ENCODE peak calls at places on chromosomes 1 and 21, in five cellular contexts. P is HepG2, S is H1, I is K562, T is GM12878. N is an unnamed sample.

GRCh38 chr1:220819627-220820026 is 32.9 kb downstream of the MTARC1 start:
- DNase-seq in P (no peak), I (no peak), T (no peak), S (no peak), N (no peak)

GRCh38 chr1:78649628-78650027 is at the start of gene IFI44:
- DNase-seq in T (peak), S (no peak), I (no peak), P (no peak), N (no peak)

GRCh38 chr1:80349218-80349617 is 1342.7 kb upstream of the ADGRL4 start:
- DNase-seq in P (no peak), T (no peak), I (no peak), S (peak), N (peak)

GRCh38 chr21:34865922-34866271 is 183.2 kb downstream of the RUNX1 start:
- DNase-seq in T (peak), S (peak), P (peak), I (no peak), N (peak)

GRCh38 chr1:112146201-112146715 is 156.8 kb upstream of the KCND3 start:
- DNase-seq in T (no peak), P (no peak), S (no peak), I (no peak), N (no peak)

GRCh38 chr1:234369784-234370183 is 3.5 kb upstream of the COA6 start:
- DNase-seq in I (no peak), P (no peak), T (no peak), S (no peak), N (no peak)

GRCh38 chr21:33682992-33683627 is 40.8 kb downstream of the ITSN1 start:
- DNase-seq in T (no peak), S (peak), I (no peak), P (peak), N (no peak)

GRCh38 chr1:116825735-116826438 is 71.7 kb downstream of the CD2 start:
- DNase-seq in I (peak), T (no peak), P (no peak), S (no peak), N (no peak)

GRCh38 chr1:193335797-193336428 is 149.5 kb upstream of the B3GALT2 start:
- DNase-seq in P (no peak), T (no peak), S (no peak), I (no peak), N (no peak)

GRCh38 chr1:116855220-116855619 is 54.5 kb upstream of the PTGFRN start:
- DNase-seq in S (no peak), T (no peak), P (no peak), I (no peak), N (no peak)

GRCh38 chr1:205826407-205826806 is 13.4 kb upstream of the SLC41A1 start:
- DNase-seq in I (no peak), S (no peak), T (no peak), P (no peak), N (no peak)

GRCh38 chr1:173568483-173568882 is 34.4 kb downstream of the SLC9C2 start:
- DNase-seq in T (no peak), S (no peak), P (no peak), I (no peak), N (no peak)

GRCh38 chr1:42914092-42914625 is 44.5 kb downstream of the SLC2A1 start:
- DNase-seq in T (no peak), P (no peak), S (no peak), I (no peak), N (no peak)

GRCh38 chr21:25891596-25891995 is 156.8 kb downstream of the GABPA start:
- DNase-seq in I (no peak), T (no peak), S (no peak), P (no peak), N (no peak)

GRCh38 chr21:38346286-38346685 is 89.5 kb downstream of the KCNJ15 start:
- DNase-seq in P (no peak), S (no peak), I (no peak), T (no peak), N (no peak)

GRCh38 chr1:2273401-2274090 is 45.4 kb downstream of the SKI start:
- DNase-seq in S (no peak), P (no peak), T (no peak), I (no peak), N (no peak)

GRCh38 chr1:166165661-166166399 is 971 bp downstream of the FAM78B start:
- DNase-seq in S (no peak), T (no peak), I (no peak), P (no peak), N (peak)

GRCh38 chr1:153478692-153479618 is 18.5 kb upstream of the S100A7 start:
- DNase-seq in P (peak), S (no peak), I (no peak), T (no peak), N (no peak)

GRCh38 chr21:31879251-31879650 is 6.4 kb downstream of the HUNK start:
- DNase-seq in T (no peak), S (no peak), I (no peak), P (no peak), N (no peak)

GRCh38 chr1:209456878-209457277 is 126.6 kb upstream of the CAMK1G start:
- DNase-seq in T (no peak), S (no peak), I (no peak), P (no peak), N (no peak)

GRCh38 chr1:201272838-201273237 is 10.5 kb upstream of the PKP1 start:
- DNase-seq in P (no peak), T (no peak), I (no peak), S (no peak), N (no peak)

GRCh38 chr1:3740752-3741151 is 11.5 kb upstream of the CCDC27 start:
- DNase-seq in T (no peak), S (no peak), I (no peak), P (no peak), N (no peak)

GRCh38 chr1:184532199-184532598 is 145.4 kb downstream of the C1orf21 start:
- DNase-seq in I (no peak), T (peak), P (no peak), S (no peak), N (no peak)

GRCh38 chr21:33824156-33824941 is 91.3 kb downstream of the ATP5PO start:
- DNase-seq in T (no peak), I (no peak), P (no peak), S (no peak), N (no peak)

GRCh38 chr21:15441060-15441493 is 288.7 kb upstream of the USP25 start:
- DNase-seq in I (no peak), P (peak), S (no peak), T (no peak), N (no peak)

GRCh38 chr1:51268675-51269033 is 32.6 kb downstream of the RNF11 start:
- DNase-seq in T (no peak), P (no peak), S (no peak), I (no peak), N (no peak)

GRCh38 chr1:167054531-167054930 is 35.6 kb downstream of the GPA33 start:
- DNase-seq in S (no peak), I (no peak), P (no peak), T (no peak), N (no peak)

GRCh38 chr1:198437352-198437751 is 103.1 kb downstream of the ATP6V1G3 start:
- DNase-seq in P (no peak), I (no peak), S (no peak), T (no peak), N (no peak)

GRCh38 chr1:226223786-226224244 is 351 bp downstream of the MIXL1 start:
- DNase-seq in S (no peak), T (no peak), I (peak), P (no peak), N (peak)

GRCh38 chr1:10625076-10625475 is 150.3 kb downstream of the PEX14 start:
- DNase-seq in P (no peak), S (no peak), I (no peak), T (no peak), N (peak)

GRCh38 chr1:116819081-116819480 is 64.9 kb downstream of the CD2 start:
- DNase-seq in I (no peak), S (no peak), T (no peak), P (no peak), N (no peak)

GRCh38 chr1:94031591-94031990 is 89.4 kb downstream of the ABCA4 start:
- DNase-seq in T (no peak), P (no peak), I (no peak), S (no peak), N (no peak)

GRCh38 chr21:19607983-19608668 is 1204.5 kb upstream of the TMPRSS15 start:
- DNase-seq in T (no peak), P (no peak), I (no peak), S (no peak), N (no peak)

GRCh38 chr1:183416850-183417690 is 1.1 kb downstream of the NMNAT2 start:
- DNase-seq in I (peak), P (no peak), T (no peak), S (no peak), N (peak)

GRCh38 chr1:221227872-221228337 is 348.7 kb downstream of the HLX start:
- DNase-seq in T (no peak), I (no peak), P (no peak), S (no peak), N (no peak)

GRCh38 chr21:45983981-45984551 is 2.5 kb downstream of the COL6A1 start:
- DNase-seq in T (no peak), I (peak), S (no peak), P (no peak), N (peak)

GRCh38 chr1:1777510-1777909 is 760 bp downstream of the NADK start:
- DNase-seq in S (no peak), P (no peak), T (no peak), I (no peak), N (no peak)

GRCh38 chr1:23651069-23651808 is 40.4 kb upstream of the RPL11 start:
- DNase-seq in P (no peak), T (no peak), I (peak), S (no peak), N (no peak)

DNA sequence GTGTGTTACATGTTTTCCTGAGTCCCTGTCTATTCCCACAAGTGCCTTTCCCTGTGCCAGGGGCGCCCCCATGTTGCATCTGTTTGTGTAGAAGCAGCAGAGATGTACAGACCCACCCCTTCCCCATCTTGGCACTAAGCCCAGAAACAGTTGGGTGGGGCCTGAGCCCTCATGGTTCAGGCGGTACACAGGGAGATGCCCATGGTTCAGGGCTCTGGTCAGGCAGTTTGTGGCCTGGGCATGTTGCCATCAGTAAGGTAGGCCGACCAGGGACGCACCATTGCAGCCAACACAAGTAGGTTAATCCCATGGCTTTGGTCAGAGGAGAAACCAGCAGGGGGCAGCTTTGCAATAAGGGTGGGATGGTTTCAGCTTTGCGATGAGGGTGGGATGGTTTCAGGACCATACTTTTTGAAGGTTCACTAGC is 914 bp upstream of the ADGRB2 start:
- DNase-seq in I (no peak), T (no peak), S (no peak), P (no peak), N (peak)
- TF ChIP-seq CTCF in I (peak), T (peak), S (no peak), P (peak), N (no peak)

DNA sequence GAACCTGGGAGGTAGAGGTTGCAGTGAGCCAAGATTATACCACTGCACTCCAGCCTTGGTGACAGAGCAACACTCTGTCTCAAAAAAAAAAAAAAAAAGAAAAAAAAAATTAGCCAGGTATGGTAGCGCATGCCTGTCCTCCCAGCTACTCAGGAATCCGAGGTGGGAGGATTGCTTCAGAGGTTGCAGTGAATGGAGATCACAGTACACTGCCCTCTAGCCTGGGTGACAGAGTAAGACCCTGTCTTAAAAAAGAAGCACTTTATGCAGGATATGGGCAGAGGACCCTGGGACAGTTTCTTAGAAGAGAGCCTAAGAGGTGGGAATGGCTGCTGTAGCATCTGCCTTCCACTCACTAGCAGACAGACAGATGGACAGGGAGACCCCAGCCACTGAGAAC is 23.0 kb downstream of the IQGAP3 start:
- DNase-seq in I (no peak), S (no peak), T (no peak), P (no peak), N (no peak)
- TF ChIP-seq ATF2 in I (no peak), S (no peak), T (no peak), P (no peak), N (no peak)

DNA sequence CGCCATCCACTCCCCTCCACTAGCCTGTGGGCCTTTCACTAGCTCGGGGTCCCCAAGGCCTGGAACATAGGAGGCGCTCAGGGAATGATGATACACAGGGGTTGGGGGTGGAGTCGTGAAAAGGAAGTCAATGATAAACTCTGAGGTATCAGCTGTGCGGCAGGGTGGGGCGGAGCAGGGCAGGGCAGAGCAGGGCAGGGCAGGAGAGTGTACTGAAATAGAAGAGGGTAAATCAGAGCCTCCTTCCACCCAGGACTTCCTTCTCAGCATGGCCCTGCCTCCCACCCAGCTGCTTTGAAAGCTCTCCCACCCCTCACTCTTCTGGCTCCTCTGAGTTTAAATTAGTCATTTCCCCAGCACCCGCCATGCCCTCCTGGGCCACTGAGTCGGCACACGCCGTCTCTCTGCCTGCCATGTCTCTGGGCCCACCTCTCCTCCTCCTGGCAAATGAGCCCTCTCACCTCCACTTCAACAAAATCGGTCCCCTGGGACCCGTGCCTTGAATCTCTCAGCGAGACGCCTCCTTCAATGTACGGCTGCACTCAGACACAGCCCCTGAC is 16.9 kb downstream of the CAPZB start:
- DNase-seq in S (no peak), T (no peak), P (peak), I (peak), N (no peak)
- TF ChIP-seq CTCF in S (no peak), T (peak), P (peak), I (peak), N (no peak)

GRCh38 chr1:211646566-211646965 is 28.9 kb downstream of the NEK2 start:
- DNase-seq in I (no peak), P (no peak), S (no peak), T (no peak), N (no peak)

GRCh38 chr1:211647666-211648065 is 27.8 kb downstream of the NEK2 start:
- DNase-seq in S (no peak), T (no peak), P (no peak), I (no peak), N (no peak)

GRCh38 chr1:211650922-211651303 is 24.5 kb downstream of the NEK2 start:
- DNase-seq in S (no peak), T (no peak), I (no peak), P (no peak), N (no peak)

GRCh38 chr1:211648980-211649934 is 26.2 kb downstream of the NEK2 start:
- DNase-seq in S (no peak), P (peak), I (peak), T (no peak), N (peak)

GRCh38 chr1:211648336-211648735 is 27.1 kb downstream of the NEK2 start:
- DNase-seq in S (no peak), T (no peak), I (no peak), P (peak), N (no peak)
- TF ChIP-seq ATF2 in S (no peak), T (no peak), I (no peak), P (no peak), N (no peak)

GRCh38 chr1:12424150-12424549 is 193.9 kb downstream of the DHRS3 start:
- DNase-seq in T (no peak), I (no peak), P (no peak), S (no peak), N (no peak)

GRCh38 chr1:12426030-12426429 is 192.0 kb downstream of the DHRS3 start:
- DNase-seq in T (no peak), P (no peak), S (no peak), I (no peak), N (no peak)

GRCh38 chr1:12417389-12417788 is 187.6 kb downstream of the VPS13D start:
- DNase-seq in S (no peak), T (no peak), I (no peak), P (no peak), N (no peak)

GRCh38 chr1:12424793-12425192 is 193.2 kb downstream of the DHRS3 start:
- DNase-seq in T (no peak), S (no peak), P (no peak), I (no peak), N (no peak)

DNA sequence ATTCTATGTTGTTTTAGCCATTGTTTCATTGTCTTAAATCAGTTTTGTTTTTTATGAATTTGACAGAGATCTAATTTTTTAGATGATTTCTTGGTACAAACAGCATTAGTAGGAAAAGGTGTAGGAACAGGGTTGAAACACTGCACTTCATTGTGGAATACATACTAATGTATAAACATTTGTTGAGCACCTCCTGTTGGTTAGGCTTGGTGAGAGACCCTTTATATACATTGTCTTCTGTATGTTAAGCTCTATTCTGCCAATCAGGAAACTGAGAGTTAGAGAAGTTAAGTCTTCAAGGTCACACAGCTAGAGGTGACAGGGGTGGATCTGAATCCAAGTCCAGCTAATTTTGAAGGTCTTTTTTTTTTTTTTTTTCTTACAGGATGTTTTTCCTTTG is 192.7 kb downstream of the VPS13D start:
- DNase-seq in S (no peak), I (peak), P (no peak), T (no peak), N (no peak)
- TF ChIP-seq CTCF in S (no peak), I (peak), P (peak), T (no peak), N (no peak)

GRCh38 chr21:28719731-28720130 is 272.9 kb downstream of the LTN1 start:
- DNase-seq in S (no peak), T (no peak), P (no peak), I (no peak), N (no peak)
- TF ChIP-seq ATF2 in S (no peak), T (no peak), P (no peak), I (no peak), N (no peak)

GRCh38 chr1:248155927-248156326 is 11.0 kb downstream of the OR2M5 start:
- DNase-seq in S (no peak), I (no peak), P (no peak), T (no peak), N (no peak)

DNA sequence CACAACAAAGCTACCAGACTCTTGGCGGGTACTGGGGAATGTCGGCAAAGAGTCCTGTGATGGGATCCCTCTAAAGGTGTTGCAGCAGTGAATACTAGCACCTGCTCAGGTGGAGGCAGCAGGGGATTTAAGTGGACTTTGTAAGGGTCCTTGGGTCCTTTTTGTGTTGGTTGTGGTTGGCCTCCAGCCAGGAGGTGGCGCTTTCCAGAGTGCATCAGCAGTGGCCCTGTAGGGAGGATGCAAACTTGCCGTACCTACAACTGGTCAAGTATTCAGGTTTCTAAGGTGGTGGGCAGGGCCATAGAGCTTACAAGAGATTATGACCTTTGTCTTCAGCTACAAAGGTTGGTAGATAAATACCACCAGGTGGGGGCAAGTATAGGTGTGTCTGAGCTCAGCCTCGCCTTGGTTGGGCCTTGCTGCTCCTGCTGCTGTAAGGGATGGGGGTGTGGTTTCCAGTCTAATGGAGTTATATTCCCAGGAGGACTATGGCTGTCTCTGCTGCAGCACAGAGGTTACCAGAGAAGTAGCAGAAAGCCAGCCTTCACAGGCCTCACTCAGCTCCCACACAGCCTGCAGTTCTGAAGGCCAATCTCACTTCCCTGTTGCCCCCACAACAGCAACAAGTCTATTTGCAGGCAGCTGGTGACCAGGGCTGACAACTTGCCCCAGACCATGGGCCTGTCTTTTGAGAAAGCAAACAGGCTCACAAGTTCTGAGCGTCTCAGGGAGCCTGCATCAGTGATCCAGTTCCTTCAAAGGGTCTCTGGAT is 7.3 kb downstream of the OR2M5 start:
- DNase-seq in P (no peak), T (no peak), I (no peak), S (no peak), N (no peak)
- TF ChIP-seq CTCF in P (no peak), T (no peak), I (no peak), S (no peak), N (no peak)

N was measured in WTC11.